ENCODE peak calls at places on chromosomes 4 and X, in eight cellular contexts. One of them, this sample, is unnamed.
A peak's percentile ranks its signal among the peaks of the same experiment; 100 is the strongest.

GRCh38 chrX:7446815-7447214 is 298.9 kb upstream of the PUDP start:
- DNase-seq in astrocyte of the spinal cord: no peak
- DNase-seq in ascending aorta: no peak
- DNase-seq in bronchial epithelial cell: peak; percentile 88
- DNase-seq in AG10803: no peak
- DNase-seq in CD4-positive, alpha-beta T cell: no peak
- DNase-seq in foreskin fibroblast: no peak
- DNase-seq in endodermal cell: no peak
- DNase-seq in this sample: peak; percentile 90

GRCh38 chrX:109389917-109390316 is 92.0 kb downstream of the GUCY2F start:
- DNase-seq in CD4-positive, alpha-beta T cell: no peak
- DNase-seq in foreskin fibroblast: no peak
- DNase-seq in bronchial epithelial cell: peak; percentile 81
- DNase-seq in ascending aorta: no peak
- DNase-seq in endodermal cell: peak; percentile 59
- DNase-seq in AG10803: no peak
- DNase-seq in astrocyte of the spinal cord: no peak
- DNase-seq in this sample: no peak

GRCh38 chrX:69374569-69374968 is 129.6 kb upstream of the NALF2 start:
- DNase-seq in foreskin fibroblast: no peak
- DNase-seq in AG10803: no peak
- DNase-seq in ascending aorta: no peak
- DNase-seq in endodermal cell: no peak
- DNase-seq in bronchial epithelial cell: no peak
- DNase-seq in CD4-positive, alpha-beta T cell: no peak
- DNase-seq in astrocyte of the spinal cord: no peak
- DNase-seq in this sample: no peak

GRCh38 chr4:101018836-101019235 is 328.5 kb downstream of the PPP3CA start:
- DNase-seq in foreskin fibroblast: no peak
- DNase-seq in bronchial epithelial cell: no peak
- DNase-seq in endodermal cell: no peak
- DNase-seq in AG10803: no peak
- DNase-seq in CD4-positive, alpha-beta T cell: no peak
- DNase-seq in astrocyte of the spinal cord: no peak
- DNase-seq in ascending aorta: no peak
- DNase-seq in this sample: no peak

GRCh38 chrX:124347242-124347641 is 879 bp downstream of the SH2D1A start:
- DNase-seq in ascending aorta: no peak
- DNase-seq in astrocyte of the spinal cord: no peak
- DNase-seq in bronchial epithelial cell: peak; percentile 81
- DNase-seq in foreskin fibroblast: no peak
- DNase-seq in AG10803: no peak
- DNase-seq in CD4-positive, alpha-beta T cell: peak; percentile 1
- DNase-seq in endodermal cell: no peak
- DNase-seq in this sample: no peak

GRCh38 chr4:152614337-152614736 is 65.5 kb downstream of the TMEM154 start:
- DNase-seq in bronchial epithelial cell: peak; percentile 74
- DNase-seq in endodermal cell: no peak
- DNase-seq in astrocyte of the spinal cord: no peak
- DNase-seq in foreskin fibroblast: no peak
- DNase-seq in CD4-positive, alpha-beta T cell: no peak
- DNase-seq in AG10803: no peak
- DNase-seq in ascending aorta: no peak
- DNase-seq in this sample: peak; percentile 53

GRCh38 chrX:68936608-68937007 is 107.8 kb downstream of the EFNB1 start:
- DNase-seq in endodermal cell: no peak
- DNase-seq in AG10803: peak; percentile 88
- DNase-seq in bronchial epithelial cell: peak; percentile 91
- DNase-seq in astrocyte of the spinal cord: peak; percentile 78
- DNase-seq in CD4-positive, alpha-beta T cell: no peak
- DNase-seq in ascending aorta: no peak
- DNase-seq in foreskin fibroblast: peak; percentile 84
- DNase-seq in this sample: peak; percentile 79

GRCh38 chrX:42770566-42770965 is 7.4 kb downstream of the PPP1R2C start:
- DNase-seq in ascending aorta: no peak
- DNase-seq in astrocyte of the spinal cord: no peak
- DNase-seq in bronchial epithelial cell: no peak
- DNase-seq in AG10803: no peak
- DNase-seq in endodermal cell: no peak
- DNase-seq in CD4-positive, alpha-beta T cell: no peak
- DNase-seq in foreskin fibroblast: no peak
- DNase-seq in this sample: no peak

GRCh38 chrX:147846676-147847075 is 65.0 kb upstream of the FMR1 start:
- DNase-seq in bronchial epithelial cell: no peak
- DNase-seq in AG10803: no peak
- DNase-seq in endodermal cell: no peak
- DNase-seq in ascending aorta: no peak
- DNase-seq in CD4-positive, alpha-beta T cell: no peak
- DNase-seq in foreskin fibroblast: no peak
- DNase-seq in astrocyte of the spinal cord: no peak
- DNase-seq in this sample: no peak

DNA sequence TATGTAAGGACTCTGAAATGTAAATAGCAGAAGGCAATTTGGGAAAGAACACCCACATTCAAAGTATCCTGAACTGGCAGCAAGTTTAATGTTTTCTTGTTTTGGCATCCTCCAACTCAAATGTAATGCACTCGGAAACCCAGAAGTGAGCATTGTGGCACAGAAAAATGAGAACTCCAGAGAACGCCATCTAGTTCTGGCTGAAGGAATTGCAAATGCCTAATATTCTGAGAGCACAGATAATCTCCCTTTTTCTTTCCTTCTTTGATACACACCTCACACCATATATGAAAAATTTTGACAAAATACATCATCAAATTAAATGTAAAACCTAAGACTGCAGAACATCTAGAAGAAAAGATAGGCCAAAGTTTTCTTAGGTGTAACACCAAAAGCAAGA is 52.1 kb downstream of the PWWP3B start:
- DNase-seq in foreskin fibroblast: peak; percentile 1
- DNase-seq in astrocyte of the spinal cord: no peak
- DNase-seq in ascending aorta: no peak
- DNase-seq in bronchial epithelial cell: peak; percentile 2
- DNase-seq in CD4-positive, alpha-beta T cell: no peak
- DNase-seq in endodermal cell: no peak
- DNase-seq in AG10803: no peak
- DNase-seq in this sample: peak; percentile 14
- TF ChIP-seq CTCF in foreskin fibroblast: no peak
- TF ChIP-seq CTCF in astrocyte of the spinal cord: peak; percentile 33
- TF ChIP-seq CTCF in ascending aorta: no peak
- TF ChIP-seq CTCF in bronchial epithelial cell: peak; percentile 43
- TF ChIP-seq CTCF in CD4-positive, alpha-beta T cell: no peak
- TF ChIP-seq CTCF in endodermal cell: peak; percentile 51
- TF ChIP-seq CTCF in AG10803: no peak
- TF ChIP-seq CTCF in this sample: peak; percentile 21

GRCh38 chr4:4384837-4385236 is 2.1 kb upstream of the NSG1 start:
- DNase-seq in bronchial epithelial cell: peak; percentile 55
- DNase-seq in foreskin fibroblast: no peak
- DNase-seq in CD4-positive, alpha-beta T cell: no peak
- DNase-seq in astrocyte of the spinal cord: no peak
- DNase-seq in AG10803: no peak
- DNase-seq in endodermal cell: peak; percentile 93
- DNase-seq in ascending aorta: no peak
- DNase-seq in this sample: peak; percentile 68
- TF ChIP-seq CTCF in bronchial epithelial cell: peak; percentile 87
- TF ChIP-seq CTCF in foreskin fibroblast: peak; percentile 20
- TF ChIP-seq CTCF in CD4-positive, alpha-beta T cell: peak; percentile 8
- TF ChIP-seq CTCF in astrocyte of the spinal cord: peak; percentile 37
- TF ChIP-seq CTCF in AG10803: peak; percentile 14
- TF ChIP-seq CTCF in endodermal cell: peak; percentile 88
- TF ChIP-seq CTCF in ascending aorta: no peak
- TF ChIP-seq CTCF in this sample: peak; percentile 28

GRCh38 chr4:158769175-158769831 is 477 bp downstream of the FNIP2 start:
- DNase-seq in AG10803: peak; percentile 43
- DNase-seq in endodermal cell: peak; percentile 80
- DNase-seq in bronchial epithelial cell: peak; percentile 45
- DNase-seq in CD4-positive, alpha-beta T cell: peak; percentile 7
- DNase-seq in foreskin fibroblast: peak; percentile 50
- DNase-seq in ascending aorta: no peak
- DNase-seq in astrocyte of the spinal cord: no peak
- DNase-seq in this sample: peak; percentile 26
- TF ChIP-seq CTCF in AG10803: no peak
- TF ChIP-seq CTCF in endodermal cell: no peak
- TF ChIP-seq CTCF in bronchial epithelial cell: no peak
- TF ChIP-seq CTCF in CD4-positive, alpha-beta T cell: no peak
- TF ChIP-seq CTCF in foreskin fibroblast: no peak
- TF ChIP-seq CTCF in ascending aorta: no peak
- TF ChIP-seq CTCF in astrocyte of the spinal cord: no peak
- TF ChIP-seq CTCF in this sample: no peak

GRCh38 chr4:150710770-150711375 is 128.9 kb downstream of the MAB21L2 start:
- DNase-seq in astrocyte of the spinal cord: no peak
- DNase-seq in endodermal cell: no peak
- DNase-seq in AG10803: no peak
- DNase-seq in CD4-positive, alpha-beta T cell: no peak
- DNase-seq in foreskin fibroblast: no peak
- DNase-seq in bronchial epithelial cell: no peak
- DNase-seq in ascending aorta: no peak
- DNase-seq in this sample: no peak

GRCh38 chr4:150713251-150713650 is 131.3 kb downstream of the MAB21L2 start:
- DNase-seq in bronchial epithelial cell: no peak
- DNase-seq in astrocyte of the spinal cord: no peak
- DNase-seq in ascending aorta: no peak
- DNase-seq in CD4-positive, alpha-beta T cell: no peak
- DNase-seq in foreskin fibroblast: no peak
- DNase-seq in endodermal cell: no peak
- DNase-seq in AG10803: no peak
- DNase-seq in this sample: no peak

DNA sequence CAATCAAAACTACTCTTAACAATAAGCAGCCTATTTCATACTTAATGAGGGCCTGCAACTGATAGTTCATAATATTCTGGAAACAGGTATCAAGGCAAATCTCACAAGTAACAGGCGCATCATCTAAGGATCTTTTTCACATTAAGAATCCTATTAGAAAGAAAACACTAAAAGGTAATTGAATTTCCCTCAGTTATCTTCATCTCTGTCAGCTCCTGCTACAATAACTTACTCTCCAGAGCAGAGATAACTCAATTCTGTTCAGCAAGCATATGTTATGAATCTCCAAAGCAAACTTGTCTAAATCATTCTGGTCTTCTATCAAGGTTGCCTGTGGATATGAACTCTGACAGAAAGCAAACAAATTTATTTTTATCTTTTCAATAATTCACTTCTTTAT is 126.1 kb downstream of the MAB21L2 start:
- DNase-seq in astrocyte of the spinal cord: no peak
- DNase-seq in ascending aorta: no peak
- DNase-seq in endodermal cell: no peak
- DNase-seq in CD4-positive, alpha-beta T cell: no peak
- DNase-seq in bronchial epithelial cell: no peak
- DNase-seq in foreskin fibroblast: no peak
- DNase-seq in AG10803: no peak
- DNase-seq in this sample: no peak
- TF ChIP-seq CTCF in astrocyte of the spinal cord: no peak
- TF ChIP-seq CTCF in ascending aorta: no peak
- TF ChIP-seq CTCF in endodermal cell: no peak
- TF ChIP-seq CTCF in CD4-positive, alpha-beta T cell: no peak
- TF ChIP-seq CTCF in bronchial epithelial cell: no peak
- TF ChIP-seq CTCF in foreskin fibroblast: no peak
- TF ChIP-seq CTCF in AG10803: no peak
- TF ChIP-seq CTCF in this sample: no peak

GRCh38 chrX:153522259-153522658 is 4.8 kb downstream of the ATP2B3 start:
- DNase-seq in foreskin fibroblast: no peak
- DNase-seq in AG10803: no peak
- DNase-seq in CD4-positive, alpha-beta T cell: no peak
- DNase-seq in endodermal cell: no peak
- DNase-seq in bronchial epithelial cell: no peak
- DNase-seq in astrocyte of the spinal cord: no peak
- DNase-seq in ascending aorta: no peak
- DNase-seq in this sample: no peak

GRCh38 chrX:153517941-153518834 is 746 bp downstream of the ATP2B3 start:
- DNase-seq in bronchial epithelial cell: no peak
- DNase-seq in CD4-positive, alpha-beta T cell: no peak
- DNase-seq in ascending aorta: no peak
- DNase-seq in astrocyte of the spinal cord: no peak
- DNase-seq in endodermal cell: no peak
- DNase-seq in foreskin fibroblast: no peak
- DNase-seq in AG10803: no peak
- DNase-seq in this sample: no peak

GRCh38 chrX:153521034-153521433 is 3.6 kb downstream of the ATP2B3 start:
- DNase-seq in AG10803: no peak
- DNase-seq in endodermal cell: no peak
- DNase-seq in astrocyte of the spinal cord: no peak
- DNase-seq in foreskin fibroblast: peak; percentile 40
- DNase-seq in bronchial epithelial cell: no peak
- DNase-seq in ascending aorta: no peak
- DNase-seq in CD4-positive, alpha-beta T cell: no peak
- DNase-seq in this sample: peak; percentile 24

GRCh38 chrX:153519569-153520285 is 2.3 kb downstream of the ATP2B3 start:
- DNase-seq in CD4-positive, alpha-beta T cell: no peak
- DNase-seq in endodermal cell: no peak
- DNase-seq in ascending aorta: no peak
- DNase-seq in AG10803: no peak
- DNase-seq in bronchial epithelial cell: no peak
- DNase-seq in foreskin fibroblast: peak; percentile 61
- DNase-seq in astrocyte of the spinal cord: no peak
- DNase-seq in this sample: no peak

DNA sequence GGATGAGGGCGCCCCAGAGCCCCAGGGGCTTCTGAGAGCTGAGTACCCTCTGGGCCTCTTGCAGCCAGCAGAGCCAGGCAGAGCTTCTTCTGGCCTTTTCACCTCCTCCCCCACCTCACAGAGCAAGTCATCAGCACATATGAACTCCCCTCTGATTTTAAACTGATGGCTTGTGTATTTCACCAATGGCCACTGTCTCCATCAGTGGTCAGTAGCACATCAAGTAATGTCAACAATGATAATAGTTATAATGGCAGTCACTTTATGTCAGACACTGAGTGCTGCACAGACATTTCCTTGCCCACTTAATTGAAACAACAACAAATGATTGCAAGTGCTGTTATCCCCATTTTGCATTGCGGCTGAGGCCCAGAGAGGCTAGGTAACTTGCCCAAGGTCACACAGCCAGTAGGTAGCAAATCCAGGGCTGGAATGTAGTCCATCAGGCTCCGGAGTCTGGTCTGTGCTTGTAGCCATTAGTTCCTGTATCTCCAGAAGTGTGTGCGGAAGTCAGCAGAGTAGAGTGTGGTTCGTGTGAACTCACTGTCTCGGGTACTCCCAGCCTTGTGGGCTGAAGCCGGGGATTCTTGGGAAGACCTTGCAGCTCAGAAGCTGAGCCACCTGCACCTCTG is 3.0 kb downstream of the ATP2B3 start:
- DNase-seq in foreskin fibroblast: no peak
- DNase-seq in endodermal cell: no peak
- DNase-seq in bronchial epithelial cell: no peak
- DNase-seq in astrocyte of the spinal cord: no peak
- DNase-seq in ascending aorta: no peak
- DNase-seq in AG10803: no peak
- DNase-seq in CD4-positive, alpha-beta T cell: no peak
- DNase-seq in this sample: no peak
- TF ChIP-seq CTCF in foreskin fibroblast: no peak
- TF ChIP-seq CTCF in endodermal cell: no peak
- TF ChIP-seq CTCF in bronchial epithelial cell: no peak
- TF ChIP-seq CTCF in astrocyte of the spinal cord: no peak
- TF ChIP-seq CTCF in ascending aorta: no peak
- TF ChIP-seq CTCF in AG10803: no peak
- TF ChIP-seq CTCF in CD4-positive, alpha-beta T cell: no peak
- TF ChIP-seq CTCF in this sample: no peak

This sample was measured in MCF 10A.